ENCODE peak calls at places on chromosomes 13 and 19, in five cellular contexts. H, O, X, Y and U are unnamed samples.
A peak's percentile ranks its signal among the peaks of the same experiment; 100 is the strongest.

GRCh38 chr19:18657590-18658365 is 20.9 kb downstream of the KLHL26 start:
- DNase-seq in H (peak; percentile 77), O (no peak), X (no peak), Y (peak; percentile 65), U (no peak)

GRCh38 chr19:35755550-35756371 is 1.1 kb downstream of the HSPB6 start:
- DNase-seq in H (peak; percentile 93), O (no peak), X (no peak), Y (no peak), U (peak; percentile 61)

GRCh38 chr13:21060827-21061076 is 634 bp downstream of the LATS2 start:
- DNase-seq in H (peak; percentile 66), O (no peak), X (no peak), Y (no peak), U (no peak)

GRCh38 chr13:102870677-102871415 is 25.0 kb downstream of the ERCC5 start:
- DNase-seq in H (peak; percentile 33), O (peak; percentile 26), X (peak; percentile 62), Y (peak; percentile 39), U (no peak)

GRCh38 chr13:77565635-77566034 is 30.1 kb downstream of the SCEL start:
- DNase-seq in H (no peak), O (no peak), X (no peak), Y (no peak), U (no peak)

GRCh38 chr13:74128171-74128767 is 5.9 kb downstream of the KLF12 start:
- DNase-seq in H (no peak), O (no peak), X (no peak), Y (no peak), U (no peak)

GRCh38 chr13:76965759-76966421 is 17.6 kb downstream of the ACOD1 start:
- DNase-seq in H (peak; percentile 50), O (peak; percentile 24), X (no peak), Y (peak; percentile 50), U (no peak)

GRCh38 chr19:7641288-7642276 is 4.7 kb downstream of the STXBP2 start:
- DNase-seq in H (no peak), O (no peak), X (no peak), Y (no peak), U (no peak)

GRCh38 chr19:19385900-19386339 is 19.6 kb upstream of the GATAD2A start:
- DNase-seq in H (no peak), O (peak; percentile 42), X (peak; percentile 76), Y (peak; percentile 64), U (no peak)

GRCh38 chr19:17654993-17655392 is 33.2 kb downstream of the UNC13A start:
- DNase-seq in H (no peak), O (no peak), X (no peak), Y (no peak), U (no peak)

GRCh38 chr13:34076943-34077703 is 259.2 kb downstream of the RFC3 start:
- DNase-seq in H (no peak), O (no peak), X (no peak), Y (no peak), U (no peak)

GRCh38 chr19:39531834-39532232 is 819 bp downstream of the EID2B start:
- DNase-seq in H (no peak), O (no peak), X (no peak), Y (no peak), U (no peak)

GRCh38 chr19:6736917-6737283 is 480 bp downstream of the GPR108 start:
- DNase-seq in H (no peak), O (no peak), X (no peak), Y (no peak), U (no peak)

GRCh38 chr19:50925734-50926133 is 14.5 kb upstream of the KLK4 start:
- DNase-seq in H (no peak), O (no peak), X (no peak), Y (no peak), U (no peak)

GRCh38 chr19:19597809-19598306 is 20.6 kb downstream of the PBX4 start:
- DNase-seq in H (no peak), O (no peak), X (no peak), Y (no peak), U (no peak)

GRCh38 chr13:104683789-104684188 is 1617.6 kb upstream of the SLC10A2 start:
- DNase-seq in H (no peak), O (no peak), X (no peak), Y (no peak), U (no peak)

GRCh38 chr19:41013359-41013758 is 22.3 kb downstream of the CYP2B6 start:
- DNase-seq in H (no peak), O (no peak), X (no peak), Y (no peak), U (no peak)

GRCh38 chr19:41225238-41226052 is 6.4 kb downstream of the AXL start:
- DNase-seq in H (no peak), O (peak; percentile 50), X (no peak), Y (peak; percentile 65), U (peak; percentile 95)

GRCh38 chr19:18756896-18757295 is 34.2 kb downstream of the COMP start:
- DNase-seq in H (no peak), O (no peak), X (peak; percentile 65), Y (no peak), U (peak; percentile 84)

GRCh38 chr13:44573071-44573470 is 3.1 kb downstream of the TSC22D1 start:
- DNase-seq in H (no peak), O (no peak), X (no peak), Y (no peak), U (no peak)
- H3K4me1 ChIP-seq in H (peaks cover 56% of the 10 kb centered on the region), O (peaks cover 42% of the 10 kb centered on the region), X (peaks cover 42% of the 10 kb centered on the region), Y (peaks cover 50% of the 10 kb centered on the region), U (peaks cover 24% of the 10 kb centered on the region)

GRCh38 chr19:55578761-55579747 is 1.6 kb downstream of the ZNF579 start:
- DNase-seq in H (no peak), O (no peak), X (no peak), Y (no peak), U (no peak)

GRCh38 chr19:55578031-55578760 is 2.5 kb downstream of the ZNF579 start:
- DNase-seq in H (no peak), O (no peak), X (no peak), Y (no peak), U (no peak)

GRCh38 chr19:55581145-55581827 is 638 bp upstream of the ZNF579 start:
- DNase-seq in H (no peak), O (no peak), X (no peak), Y (no peak), U (no peak)

GRCh38 chr19:55580628-55581144 is at the start of gene ZNF579:
- DNase-seq in H (peak; percentile 87), O (peak; percentile 85), X (peak; percentile 88), Y (peak; percentile 85), U (peak; percentile 82)

GRCh38 chr19:55579766-55580621 is 654 bp downstream of the ZNF579 start:
- DNase-seq in H (peak; percentile 31), O (no peak), X (no peak), Y (peak; percentile 39), U (no peak)
- H3K4me3 ChIP-seq in H (peak overlapping the region; percentile 96), O (peak overlapping the region; percentile 80), X (peak overlapping the region; percentile 89), Y (peak overlapping the region; percentile 76), U (peak overlapping the region; percentile 93)

DNA sequence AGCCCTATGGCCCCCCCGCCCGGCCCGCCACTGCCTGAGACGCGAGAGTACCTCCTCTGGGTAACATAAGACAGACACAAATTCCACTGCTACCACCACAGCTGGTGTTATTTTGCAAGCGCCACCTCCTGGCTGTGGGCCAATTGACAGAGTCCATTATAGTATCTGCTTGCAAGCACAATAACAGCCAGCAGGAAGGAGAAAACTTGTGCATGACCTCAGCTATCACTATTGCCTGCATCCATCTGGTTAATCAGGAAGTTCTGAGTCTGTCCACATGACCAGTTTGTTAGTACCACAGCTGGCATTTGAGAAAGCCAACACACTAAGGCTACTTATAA is 25.3 kb upstream of the OR10H2 start:
- DNase-seq in H (peak; percentile 76), O (peak; percentile 36), X (peak; percentile 72), Y (peak; percentile 42), U (no peak)
- TF ChIP-seq CTCF in H (no peak), O (no peak), X (no peak), Y (no peak), U (no peak)

GRCh38 chr19:1088419-1089066 is 6.6 kb downstream of the POLR2E start:
- DNase-seq in H (no peak), O (no peak), X (no peak), Y (no peak), U (peak; percentile 45)
- H3K4me1 ChIP-seq in H (peaks cover 50% of the 10 kb centered on the region), O (no peaks in the 10 kb centered on the region), X (peaks cover 32% of the 10 kb centered on the region), Y (peaks cover 58% of the 10 kb centered on the region), U (no peaks in the 10 kb centered on the region)

GRCh38 chr19:46186101-46186716 is 38.2 kb downstream of the IGFL2 start:
- DNase-seq in H (no peak), O (no peak), X (no peak), Y (no peak), U (no peak)
- H3K4me3 ChIP-seq in H (no peak overlapping the region), O (no peak overlapping the region), X (no peak overlapping the region), Y (no peak overlapping the region), U (no peak overlapping the region)

GRCh38 chr13:49865174-49865573 is 71.0 kb downstream of the SPRYD7 start:
- DNase-seq in H (no peak), O (no peak), X (no peak), Y (no peak), U (no peak)

GRCh38 chr13:49867834-49868233 is 68.3 kb downstream of the SPRYD7 start:
- DNase-seq in H (no peak), O (no peak), X (no peak), Y (no peak), U (no peak)

GRCh38 chr13:49874430-49874829 is 61.7 kb downstream of the SPRYD7 start:
- DNase-seq in H (no peak), O (no peak), X (no peak), Y (no peak), U (no peak)

DNA sequence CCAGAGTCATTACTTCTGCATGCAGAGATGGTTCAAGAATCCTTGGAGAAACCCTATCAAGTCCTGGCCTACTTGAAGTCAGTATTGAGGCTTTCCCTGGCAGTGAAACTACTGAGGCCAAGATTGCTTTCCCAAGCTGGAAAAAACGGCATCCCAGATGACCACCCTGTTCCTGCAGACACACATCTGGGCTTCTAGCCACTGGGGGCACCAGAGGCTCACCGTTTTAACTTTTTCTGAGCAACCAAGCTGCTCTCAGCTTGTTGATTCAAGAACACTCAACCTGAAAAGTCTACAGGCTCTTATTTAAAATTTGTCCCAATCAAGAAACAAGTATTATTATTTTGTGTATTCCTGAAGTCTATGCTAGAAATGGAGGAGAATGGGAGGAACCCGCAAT is 66.6 kb downstream of the SPRYD7 start:
- DNase-seq in H (no peak), O (no peak), X (no peak), Y (no peak), U (no peak)
- TF ChIP-seq CTCF in H (peak; percentile 16), O (no peak), X (peak; percentile 30), Y (no peak), U (peak; percentile 13)

GRCh38 chr19:55654323-55654832 is 457 bp upstream of the U2AF2 start:
- DNase-seq in H (peak; percentile 98), O (peak; percentile 100), X (peak; percentile 99), Y (peak; percentile 99), U (peak; percentile 99)

GRCh38 chr19:55654833-55655647 is at the start of gene U2AF2:
- DNase-seq in H (peak; percentile 98), O (peak; percentile 97), X (peak; percentile 96), Y (peak; percentile 97), U (peak; percentile 90)

GRCh38 chr19:55657004-55657747 is 2.3 kb downstream of the U2AF2 start:
- DNase-seq in H (no peak), O (no peak), X (no peak), Y (peak; percentile 66), U (peak; percentile 42)

GRCh38 chr19:55656552-55656951 is 1.7 kb downstream of the U2AF2 start:
- DNase-seq in H (no peak), O (no peak), X (no peak), Y (no peak), U (no peak)

GRCh38 chr19:55655648-55656040 is 809 bp downstream of the U2AF2 start:
- DNase-seq in H (no peak), O (no peak), X (no peak), Y (no peak), U (no peak)
- H3K4me1 ChIP-seq in H (peaks cover 44% of the 10 kb centered on the region), O (peaks cover 18% of the 10 kb centered on the region), X (peaks cover 49% of the 10 kb centered on the region), Y (peaks cover 56% of the 10 kb centered on the region), U (peaks cover 4% of the 10 kb centered on the region)